ENCODE peak calls at places on chromosomes 2 and 18, in eight cellular contexts. One of them, this sample, is unnamed.

GRCh38 chr2:103959174-103960125 is 894.5 kb upstream of the POU3F3 start:
- DNase-seq in left ventricle myocardium superior: no peak
- DNase-seq in MM.1S: no peak
- DNase-seq in transverse colon: peak
- DNase-seq in T47D: peak
- DNase-seq in ACHN: peak
- DNase-seq in bronchial epithelial cell: peak
- DNase-seq in stimulated activated CD4-positive, alpha-beta T cell treated with anti-CD3 and anti-CD28 coated beads, Interleukin-2, amount 100 ng/mL, for 24 hours: no peak
- DNase-seq in this sample: no peak

GRCh38 chr2:10982931-10983701 is 71.4 kb downstream of the KCNF1 start:
- DNase-seq in left ventricle myocardium superior: peak
- DNase-seq in MM.1S: no peak
- DNase-seq in transverse colon: peak
- DNase-seq in T47D: no peak
- DNase-seq in ACHN: no peak
- DNase-seq in bronchial epithelial cell: no peak
- DNase-seq in stimulated activated CD4-positive, alpha-beta T cell treated with anti-CD3 and anti-CD28 coated beads, Interleukin-2, amount 100 ng/mL, for 24 hours: no peak
- DNase-seq in this sample: peak

GRCh38 chr2:133092571-133092970 is 422.6 kb upstream of the LYPD1 start:
- DNase-seq in left ventricle myocardium superior: no peak
- DNase-seq in MM.1S: no peak
- DNase-seq in transverse colon: no peak
- DNase-seq in T47D: no peak
- DNase-seq in ACHN: no peak
- DNase-seq in bronchial epithelial cell: no peak
- DNase-seq in stimulated activated CD4-positive, alpha-beta T cell treated with anti-CD3 and anti-CD28 coated beads, Interleukin-2, amount 100 ng/mL, for 24 hours: no peak
- DNase-seq in this sample: no peak

GRCh38 chr2:240201861-240202260 is 61.4 kb upstream of the OTOS start:
- DNase-seq in left ventricle myocardium superior: peak
- DNase-seq in MM.1S: no peak
- DNase-seq in transverse colon: no peak
- DNase-seq in T47D: no peak
- DNase-seq in ACHN: no peak
- DNase-seq in bronchial epithelial cell: no peak
- DNase-seq in stimulated activated CD4-positive, alpha-beta T cell treated with anti-CD3 and anti-CD28 coated beads, Interleukin-2, amount 100 ng/mL, for 24 hours: no peak
- DNase-seq in this sample: no peak

GRCh38 chr2:190711069-190711468 is 62.2 kb downstream of the NAB1 start:
- DNase-seq in left ventricle myocardium superior: no peak
- DNase-seq in MM.1S: no peak
- DNase-seq in transverse colon: no peak
- DNase-seq in T47D: no peak
- DNase-seq in ACHN: no peak
- DNase-seq in bronchial epithelial cell: no peak
- DNase-seq in stimulated activated CD4-positive, alpha-beta T cell treated with anti-CD3 and anti-CD28 coated beads, Interleukin-2, amount 100 ng/mL, for 24 hours: no peak
- DNase-seq in this sample: no peak

GRCh38 chr2:113175101-113175628 is 1.4 kb downstream of the PSD4 start:
- DNase-seq in left ventricle myocardium superior: no peak
- DNase-seq in MM.1S: peak
- DNase-seq in transverse colon: peak
- DNase-seq in T47D: no peak
- DNase-seq in ACHN: no peak
- DNase-seq in bronchial epithelial cell: no peak
- DNase-seq in stimulated activated CD4-positive, alpha-beta T cell treated with anti-CD3 and anti-CD28 coated beads, Interleukin-2, amount 100 ng/mL, for 24 hours: peak
- DNase-seq in this sample: no peak

GRCh38 chr2:55885129-55885943 is 38.2 kb downstream of the EFEMP1 start:
- DNase-seq in left ventricle myocardium superior: peak
- DNase-seq in MM.1S: no peak
- DNase-seq in transverse colon: no peak
- DNase-seq in T47D: no peak
- DNase-seq in ACHN: peak
- DNase-seq in bronchial epithelial cell: peak
- DNase-seq in stimulated activated CD4-positive, alpha-beta T cell treated with anti-CD3 and anti-CD28 coated beads, Interleukin-2, amount 100 ng/mL, for 24 hours: no peak
- DNase-seq in this sample: no peak

GRCh38 chr2:3314626-3315025 is 63.0 kb downstream of the EIPR1 start:
- DNase-seq in left ventricle myocardium superior: no peak
- DNase-seq in MM.1S: no peak
- DNase-seq in transverse colon: no peak
- DNase-seq in T47D: no peak
- DNase-seq in ACHN: no peak
- DNase-seq in bronchial epithelial cell: no peak
- DNase-seq in stimulated activated CD4-positive, alpha-beta T cell treated with anti-CD3 and anti-CD28 coated beads, Interleukin-2, amount 100 ng/mL, for 24 hours: no peak
- DNase-seq in this sample: peak

GRCh38 chr2:34096552-34097171 is 497.6 kb upstream of the FAM98A start:
- DNase-seq in left ventricle myocardium superior: no peak
- DNase-seq in MM.1S: peak
- DNase-seq in transverse colon: peak
- DNase-seq in T47D: peak
- DNase-seq in ACHN: peak
- DNase-seq in bronchial epithelial cell: peak
- DNase-seq in stimulated activated CD4-positive, alpha-beta T cell treated with anti-CD3 and anti-CD28 coated beads, Interleukin-2, amount 100 ng/mL, for 24 hours: peak
- DNase-seq in this sample: no peak

GRCh38 chr2:27795868-27796277 is 24.4 kb downstream of the MRPL33 start:
- DNase-seq in left ventricle myocardium superior: no peak
- DNase-seq in MM.1S: no peak
- DNase-seq in transverse colon: no peak
- DNase-seq in T47D: no peak
- DNase-seq in ACHN: no peak
- DNase-seq in bronchial epithelial cell: no peak
- DNase-seq in stimulated activated CD4-positive, alpha-beta T cell treated with anti-CD3 and anti-CD28 coated beads, Interleukin-2, amount 100 ng/mL, for 24 hours: no peak
- DNase-seq in this sample: no peak

GRCh38 chr2:31997653-31998052 is 13.2 kb downstream of the MEMO1 start:
- DNase-seq in left ventricle myocardium superior: no peak
- DNase-seq in MM.1S: no peak
- DNase-seq in transverse colon: no peak
- DNase-seq in T47D: no peak
- DNase-seq in ACHN: no peak
- DNase-seq in bronchial epithelial cell: no peak
- DNase-seq in stimulated activated CD4-positive, alpha-beta T cell treated with anti-CD3 and anti-CD28 coated beads, Interleukin-2, amount 100 ng/mL, for 24 hours: no peak
- DNase-seq in this sample: no peak

GRCh38 chr18:10038268-10038667 is 124.5 kb downstream of the VAPA start:
- DNase-seq in left ventricle myocardium superior: no peak
- DNase-seq in MM.1S: no peak
- DNase-seq in transverse colon: no peak
- DNase-seq in T47D: no peak
- DNase-seq in ACHN: no peak
- DNase-seq in bronchial epithelial cell: no peak
- DNase-seq in stimulated activated CD4-positive, alpha-beta T cell treated with anti-CD3 and anti-CD28 coated beads, Interleukin-2, amount 100 ng/mL, for 24 hours: no peak
- DNase-seq in this sample: no peak

GRCh38 chr18:13375302-13376255 is 157.0 kb downstream of the LDLRAD4 start:
- DNase-seq in left ventricle myocardium superior: peak
- DNase-seq in MM.1S: no peak
- DNase-seq in transverse colon: no peak
- DNase-seq in T47D: no peak
- DNase-seq in ACHN: peak
- DNase-seq in bronchial epithelial cell: peak
- DNase-seq in stimulated activated CD4-positive, alpha-beta T cell treated with anti-CD3 and anti-CD28 coated beads, Interleukin-2, amount 100 ng/mL, for 24 hours: peak
- DNase-seq in this sample: no peak

GRCh38 chr18:48230459-48231113 is 178.6 kb downstream of the ZBTB7C start:
- DNase-seq in left ventricle myocardium superior: peak
- DNase-seq in MM.1S: peak
- DNase-seq in transverse colon: peak
- DNase-seq in T47D: no peak
- DNase-seq in ACHN: peak
- DNase-seq in bronchial epithelial cell: peak
- DNase-seq in stimulated activated CD4-positive, alpha-beta T cell treated with anti-CD3 and anti-CD28 coated beads, Interleukin-2, amount 100 ng/mL, for 24 hours: no peak
- DNase-seq in this sample: peak

GRCh38 chr18:52343138-52343537 is 3.1 kb downstream of the DCC start:
- DNase-seq in left ventricle myocardium superior: no peak
- DNase-seq in MM.1S: peak
- DNase-seq in transverse colon: no peak
- DNase-seq in T47D: no peak
- DNase-seq in ACHN: peak
- DNase-seq in bronchial epithelial cell: no peak
- DNase-seq in stimulated activated CD4-positive, alpha-beta T cell treated with anti-CD3 and anti-CD28 coated beads, Interleukin-2, amount 100 ng/mL, for 24 hours: no peak
- DNase-seq in this sample: no peak

GRCh38 chr2:223001831-223002230 is 50.2 kb upstream of the KCNE4 start:
- DNase-seq in left ventricle myocardium superior: no peak
- DNase-seq in MM.1S: no peak
- DNase-seq in transverse colon: no peak
- DNase-seq in T47D: no peak
- DNase-seq in ACHN: no peak
- DNase-seq in bronchial epithelial cell: no peak
- DNase-seq in stimulated activated CD4-positive, alpha-beta T cell treated with anti-CD3 and anti-CD28 coated beads, Interleukin-2, amount 100 ng/mL, for 24 hours: no peak
- DNase-seq in this sample: no peak

GRCh38 chr2:113894156-113894743 is 4.4 kb downstream of the ACTR3 start:
- DNase-seq in left ventricle myocardium superior: no peak
- DNase-seq in MM.1S: no peak
- DNase-seq in transverse colon: no peak
- DNase-seq in T47D: no peak
- DNase-seq in ACHN: peak
- DNase-seq in bronchial epithelial cell: peak
- DNase-seq in stimulated activated CD4-positive, alpha-beta T cell treated with anti-CD3 and anti-CD28 coated beads, Interleukin-2, amount 100 ng/mL, for 24 hours: no peak
- DNase-seq in this sample: no peak

GRCh38 chr2:231488331-231488730 is 24.0 kb upstream of the NCL start:
- DNase-seq in left ventricle myocardium superior: no peak
- DNase-seq in MM.1S: no peak
- DNase-seq in transverse colon: no peak
- DNase-seq in T47D: no peak
- DNase-seq in ACHN: no peak
- DNase-seq in bronchial epithelial cell: no peak
- DNase-seq in stimulated activated CD4-positive, alpha-beta T cell treated with anti-CD3 and anti-CD28 coated beads, Interleukin-2, amount 100 ng/mL, for 24 hours: no peak
- DNase-seq in this sample: no peak

GRCh38 chr18:45664824-45665763 is 49.8 kb downstream of the SLC14A2 start:
- DNase-seq in left ventricle myocardium superior: no peak
- DNase-seq in MM.1S: peak
- DNase-seq in transverse colon: peak
- DNase-seq in T47D: peak
- DNase-seq in ACHN: peak
- DNase-seq in bronchial epithelial cell: peak
- DNase-seq in stimulated activated CD4-positive, alpha-beta T cell treated with anti-CD3 and anti-CD28 coated beads, Interleukin-2, amount 100 ng/mL, for 24 hours: peak
- DNase-seq in this sample: no peak

GRCh38 chr2:179614121-179614520 is 247.3 kb downstream of the ZNF385B start:
- DNase-seq in left ventricle myocardium superior: no peak
- DNase-seq in MM.1S: no peak
- DNase-seq in transverse colon: no peak
- DNase-seq in T47D: no peak
- DNase-seq in ACHN: no peak
- DNase-seq in bronchial epithelial cell: no peak
- DNase-seq in stimulated activated CD4-positive, alpha-beta T cell treated with anti-CD3 and anti-CD28 coated beads, Interleukin-2, amount 100 ng/mL, for 24 hours: no peak
- DNase-seq in this sample: no peak

GRCh38 chr18:70135604-70136003 is 69.9 kb downstream of the RTTN start:
- DNase-seq in left ventricle myocardium superior: no peak
- DNase-seq in MM.1S: no peak
- DNase-seq in transverse colon: no peak
- DNase-seq in T47D: no peak
- DNase-seq in ACHN: no peak
- DNase-seq in bronchial epithelial cell: no peak
- DNase-seq in stimulated activated CD4-positive, alpha-beta T cell treated with anti-CD3 and anti-CD28 coated beads, Interleukin-2, amount 100 ng/mL, for 24 hours: no peak
- DNase-seq in this sample: no peak